ENCODE peak calls at places on chromosomes 1 and 21, in eight cellular contexts. K is mucosa of gallbladder, A is cardiac septum, T is GM13977, V is fibroblast of mammary gland, H is left colon, J is naive B cell, E is iPS-NIHi11. R is an unnamed sample.

GRCh38 chr21:39118061-39118460 is 65.2 kb downstream of the PSMG1 start:
- DNase-seq in A (no peak), V (no peak), K (no peak), J (no peak), E (no peak), T (no peak), H (no peak), R (no peak)

GRCh38 chr1:167178831-167179230 is 41.9 kb upstream of the POU2F1 start:
- DNase-seq in A (no peak), T (no peak), J (no peak), E (no peak), K (no peak), V (no peak), H (no peak), R (no peak)

GRCh38 chr1:92877792-92878191 is 46.0 kb downstream of the RPL5 start:
- DNase-seq in H (no peak), A (no peak), J (no peak), K (no peak), E (no peak), T (peak), V (peak), R (no peak)

GRCh38 chr1:85708826-85709222 is 591 bp upstream of the ZNHIT6 start:
- DNase-seq in J (no peak), V (no peak), H (peak), E (peak), T (no peak), K (no peak), A (no peak), R (no peak)

GRCh38 chr1:20318971-20319370 is 28.3 kb downstream of the VWA5B1 start:
- DNase-seq in V (peak), H (no peak), K (no peak), A (no peak), T (no peak), J (no peak), E (no peak), R (no peak)

GRCh38 chr1:9721606-9722377 is 70.3 kb downstream of the PIK3CD start:
- DNase-seq in T (peak), K (no peak), H (peak), V (no peak), A (no peak), J (peak), E (peak), R (peak)

GRCh38 chr1:184036517-184036949 is 995 bp downstream of the COLGALT2 start:
- DNase-seq in T (peak), V (no peak), J (peak), H (peak), K (no peak), E (peak), A (no peak), R (peak)

GRCh38 chr1:172851077-172851476 is 192.2 kb downstream of the FASLG start:
- DNase-seq in K (no peak), T (no peak), V (peak), H (no peak), E (no peak), A (no peak), J (no peak), R (no peak)

GRCh38 chr1:201682964-201683363 is 144.0 kb downstream of the NAV1 start:
- DNase-seq in E (no peak), K (no peak), V (no peak), T (no peak), J (no peak), H (no peak), A (no peak), R (peak)

GRCh38 chr1:54396280-54396903 is 9.8 kb downstream of the SSBP3 start:
- DNase-seq in K (no peak), H (no peak), A (no peak), V (no peak), T (no peak), E (no peak), J (no peak), R (no peak)

GRCh38 chr1:211947396-211948295 is 87.7 kb downstream of the INTS7 start:
- DNase-seq in E (no peak), T (no peak), J (no peak), V (no peak), A (no peak), H (no peak), K (no peak), R (no peak)

GRCh38 chr1:223197923-223198627 is 55.0 kb upstream of the TLR5 start:
- DNase-seq in A (no peak), V (no peak), K (no peak), J (no peak), T (no peak), H (no peak), E (no peak), R (no peak)

GRCh38 chr1:165598676-165599059 is 32.4 kb upstream of the MGST3 start:
- DNase-seq in H (no peak), A (no peak), K (no peak), V (no peak), J (no peak), E (no peak), T (no peak), R (no peak)

GRCh38 chr21:42991992-42992740 is 17.8 kb downstream of the PKNOX1 start:
- DNase-seq in A (no peak), H (peak), T (no peak), V (peak), J (no peak), E (peak), K (peak), R (no peak)

GRCh38 chr1:1060281-1061000 is 13.7 kb downstream of the RNF223 start:
- DNase-seq in V (no peak), H (no peak), E (no peak), J (no peak), T (no peak), A (no peak), K (no peak), R (no peak)

GRCh38 chr21:29117372-29117955 is 13.0 kb upstream of the MAP3K7CL start:
- DNase-seq in H (no peak), E (no peak), V (no peak), J (no peak), A (no peak), T (peak), K (no peak), R (no peak)

GRCh38 chr1:32122141-32122540 is 14.3 kb downstream of the KPNA6 start:
- DNase-seq in E (no peak), V (no peak), A (no peak), J (peak), T (no peak), H (no peak), K (no peak), R (no peak)

GRCh38 chr1:10628685-10629084 is 153.9 kb downstream of the PEX14 start:
- DNase-seq in T (no peak), J (no peak), V (peak), K (peak), H (no peak), E (no peak), A (peak), R (no peak)

GRCh38 chr1:81820761-81821160 is 20.0 kb downstream of the ADGRL2 start:
- DNase-seq in T (no peak), H (no peak), A (no peak), J (no peak), E (no peak), K (no peak), V (no peak), R (no peak)

GRCh38 chr1:116268211-116268610 is 104.8 kb upstream of the ATP1A1 start:
- DNase-seq in A (no peak), V (peak), H (peak), E (no peak), T (no peak), J (no peak), K (peak), R (peak)

GRCh38 chr1:201362906-201363305 is 14.6 kb downstream of the TNNT2 start:
- DNase-seq in J (no peak), A (peak), H (no peak), K (no peak), T (no peak), E (no peak), V (no peak), R (no peak)

R was measured in posterior cingulate gyrus.